ENCODE peak calls at places on chromosomes 2 and 18, in six cellular contexts. H is left cardiac atrium; X is CD4-positive, alpha-beta T cell; N is activated T-cell treated with anti-CD3 and anti-CD28 coated beads, Interleukin-2, amount 50 U/mL, for 72 hours; T is hypothalamus; Q is RWPE1. Y is an unnamed sample.

GRCh38 chr18:62037989-62038778 is 145.4 kb upstream of the RNF152 start:
- DNase-seq in X (no peak), N (no peak), Q (no peak), H (no peak), T (no peak), Y (no peak)

GRCh38 chr2:974054-974453 is 23.4 kb downstream of the SNTG2 start:
- DNase-seq in X (peak; percentile 31), Q (no peak), H (no peak), N (peak; percentile 63), T (no peak), Y (no peak)

GRCh38 chr2:46116616-46117015 is 180.6 kb upstream of the EPAS1 start:
- DNase-seq in N (no peak), T (no peak), Q (no peak), H (no peak), X (no peak), Y (no peak)

GRCh38 chr2:196481323-196481695 is 158.2 kb upstream of the CCDC150 start:
- DNase-seq in Q (no peak), X (no peak), H (no peak), N (no peak), T (no peak), Y (no peak)

GRCh38 chr2:95043300-95043786 is 17.8 kb downstream of the MAL start:
- DNase-seq in X (no peak), N (peak; percentile 61), H (peak; percentile 92), T (peak; percentile 94), Q (peak; percentile 74), Y (no peak)

GRCh38 chr2:227834423-227834822 is 20.8 kb downstream of the CCL20 start:
- DNase-seq in N (no peak), X (no peak), T (no peak), Q (no peak), H (no peak), Y (no peak)

GRCh38 chr2:21930224-21930623 is 806.5 kb downstream of the TDRD15 start:
- DNase-seq in N (no peak), X (no peak), T (no peak), H (no peak), Q (no peak), Y (no peak)

GRCh38 chr18:67131498-67131897 is 385.0 kb downstream of the DSEL start:
- DNase-seq in X (no peak), N (no peak), Q (no peak), T (no peak), H (no peak), Y (peak; percentile 35)

GRCh38 chr2:98749053-98749450 is 18.1 kb upstream of the MGAT4A start:
- DNase-seq in N (no peak), X (no peak), H (no peak), Q (no peak), T (peak; percentile 35), Y (no peak)

GRCh38 chr2:163670929-163671328 is 64.9 kb downstream of the FIGN start:
- DNase-seq in X (no peak), H (no peak), N (no peak), T (no peak), Q (no peak), Y (peak; percentile 86)

GRCh38 chr2:134917958-134918517 is 584 bp upstream of the CCNT2 start:
- DNase-seq in X (peak; percentile 89), H (no peak), N (no peak), T (no peak), Q (no peak), Y (peak; percentile 91)

GRCh38 chr2:150212722-150213171 is 274.7 kb downstream of the RND3 start:
- DNase-seq in X (no peak), Q (no peak), T (no peak), H (no peak), N (no peak), Y (no peak)

GRCh38 chr2:84958135-84959044 is 12.6 kb upstream of the KCMF1 start:
- DNase-seq in N (no peak), Q (peak; percentile 95), X (no peak), H (peak; percentile 35), T (no peak), Y (peak; percentile 81)

GRCh38 chr2:190698895-190699294 is 50.0 kb downstream of the NAB1 start:
- DNase-seq in Q (no peak), X (no peak), N (no peak), H (no peak), T (no peak), Y (no peak)

GRCh38 chr18:56276466-56276865 is 361.9 kb downstream of the TXNL1 start:
- DNase-seq in T (no peak), N (no peak), H (no peak), X (no peak), Q (no peak), Y (no peak)

GRCh38 chr2:108542071-108542470 is 7.8 kb downstream of the LIMS1 start:
- DNase-seq in X (no peak), Q (no peak), H (no peak), N (no peak), T (no peak), Y (no peak)

GRCh38 chr18:69161383-69162028 is 239.2 kb upstream of the DOK6 start:
- DNase-seq in H (no peak), N (no peak), T (no peak), X (no peak), Q (no peak), Y (no peak)

GRCh38 chr18:8426401-8426800 is 182.8 kb upstream of the RAB12 start:
- DNase-seq in X (no peak), H (no peak), Q (no peak), T (no peak), N (peak; percentile 2), Y (no peak)

GRCh38 chr18:6943143-6943542 is 174.5 kb downstream of the LAMA1 start:
- DNase-seq in X (no peak), Q (no peak), T (no peak), H (no peak), N (no peak), Y (peak; percentile 7)

GRCh38 chr2:16635796-16636699 is 29.6 kb downstream of the CYRIA start:
- DNase-seq in T (no peak), Q (no peak), N (no peak), H (no peak), X (no peak), Y (no peak)

GRCh38 chr2:160376576-160376975 is 117.0 kb downstream of the RBMS1 start:
- DNase-seq in X (no peak), H (no peak), T (no peak), N (no peak), Q (no peak), Y (no peak)

GRCh38 chr2:100426384-100426720 is 8.9 kb upstream of the CHST10 start:
- DNase-seq in H (no peak), T (no peak), Q (no peak), N (no peak), X (no peak), Y (no peak)

GRCh38 chr2:33104726-33105125 is 158.0 kb downstream of the LTBP1 start:
- DNase-seq in T (no peak), N (no peak), Q (no peak), X (no peak), H (no peak), Y (no peak)

GRCh38 chr2:239828192-239828972 is 196.8 kb downstream of the NDUFA10 start:
- DNase-seq in H (no peak), X (no peak), Q (no peak), T (no peak), N (no peak), Y (no peak)

GRCh38 chr2:205947621-205948495 is 138.1 kb downstream of the INO80D start:
- DNase-seq in N (peak; percentile 48), Q (peak; percentile 58), X (peak; percentile 37), T (peak; percentile 20), H (peak; percentile 63), Y (peak; percentile 60)

GRCh38 chr2:199457147-199458016 is at the start of gene SATB2:
- DNase-seq in T (no peak), H (peak; percentile 37), Q (peak; percentile 68), N (peak; percentile 56), X (no peak), Y (peak; percentile 47)

GRCh38 chr2:217327981-217328760 is 468.3 kb upstream of the TNP1 start:
- DNase-seq in N (no peak), Q (no peak), T (no peak), H (no peak), X (no peak), Y (no peak)

GRCh38 chr2:66862871-66863650 is 428.1 kb downstream of the MEIS1 start:
- DNase-seq in Q (peak; percentile 51), T (no peak), X (no peak), H (no peak), N (no peak), Y (no peak)

GRCh38 chr2:114170070-114170469 is 272.4 kb upstream of the DPP10 start:
- DNase-seq in Q (peak; percentile 27), T (no peak), N (no peak), H (no peak), X (no peak), Y (no peak)

GRCh38 chr2:41928593-41928992 is 119.2 kb upstream of the PKDCC start:
- DNase-seq in T (no peak), Q (peak; percentile 82), H (no peak), N (no peak), X (no peak), Y (no peak)

GRCh38 chr2:71781695-71782228 is 328.4 kb downstream of the DYSF start:
- DNase-seq in Q (no peak), N (no peak), H (no peak), X (no peak), T (no peak), Y (no peak)

GRCh38 chr2:27431395-27431794 is 3.0 kb downstream of the NRBP1 start:
- DNase-seq in H (no peak), T (no peak), Q (no peak), X (no peak), N (peak; percentile 56), Y (no peak)

GRCh38 chr2:234451852-234452625 is 44.8 kb downstream of the ARL4C start:
- DNase-seq in H (no peak), T (no peak), X (no peak), Q (peak; percentile 61), N (no peak), Y (no peak)

GRCh38 chr2:45506756-45507155 is 104.3 kb downstream of the SRBD1 start:
- DNase-seq in X (no peak), Q (no peak), H (no peak), T (no peak), N (no peak), Y (no peak)

GRCh38 chr2:27621524-27621923 is 7.3 kb downstream of the CCDC121 start:
- DNase-seq in H (no peak), N (no peak), T (no peak), Q (no peak), X (no peak), Y (no peak)

GRCh38 chr2:160372585-160372984 is 121.0 kb downstream of the RBMS1 start:
- DNase-seq in Q (no peak), N (no peak), X (no peak), T (no peak), H (no peak), Y (no peak)

Y was measured in NCI-H748 treated with DMSO at 0.1 percent for 48 hours.